ENCODE peak calls at places on chromosomes 11 and 22, in seven cellular contexts. B is body of pancreas; J is germinal center; P is GM23248; O is non-pigmented ciliary epithelial cell; F is Jurkat, Clone E6-1; A is GM20000. I is an unnamed sample.

GRCh38 chr22:17974703-17975372 is 49.5 kb downstream of the MICAL3 start:
- DNase-seq in B (no peak), O (no peak), F (no peak), P (no peak), J (no peak), A (peak; percentile 63), I (no peak)

GRCh38 chr11:8793114-8793777 is 110.7 kb downstream of the RPL27A start:
- DNase-seq in P (no peak), A (no peak), B (no peak), F (no peak), O (no peak), J (no peak), I (no peak)

GRCh38 chr11:35721576-35722341 is 59.2 kb downstream of the TRIM44 start:
- DNase-seq in F (no peak), J (peak; percentile 10), P (peak; percentile 4), O (no peak), A (peak; percentile 16), B (no peak), I (no peak)

GRCh38 chr11:44955019-44955738 is 4.5 kb upstream of the TP53I11 start:
- DNase-seq in J (no peak), F (no peak), B (peak; percentile 78), A (no peak), O (peak; percentile 44), P (peak; percentile 77), I (peak; percentile 23)

GRCh38 chr22:49197986-49198704 is 629.5 kb downstream of the BRD1 start:
- DNase-seq in A (no peak), F (no peak), B (no peak), O (no peak), J (no peak), P (no peak), I (no peak)

GRCh38 chr11:132402056-132402684 is 1031.8 kb downstream of the NTM start:
- DNase-seq in F (peak; percentile 19), O (peak; percentile 11), P (peak; percentile 73), A (peak; percentile 64), B (peak; percentile 14), J (no peak), I (no peak)

GRCh38 chr11:39806652-39807051 is 1652.8 kb downstream of the LRRC4C start:
- DNase-seq in F (no peak), A (no peak), B (no peak), P (no peak), O (no peak), J (no peak), I (no peak)

GRCh38 chr22:27401321-27401720 is 400.2 kb downstream of the MN1 start:
- DNase-seq in O (no peak), P (peak; percentile 75), A (no peak), B (no peak), J (no peak), F (no peak), I (peak; percentile 28)

GRCh38 chr11:94885581-94885980 is 87.8 kb downstream of the CWC15 start:
- DNase-seq in F (no peak), P (no peak), A (no peak), J (no peak), B (no peak), O (no peak), I (no peak)

GRCh38 chr11:120104041-120104440 is 33.9 kb downstream of the TRIM29 start:
- DNase-seq in J (no peak), A (no peak), F (no peak), P (no peak), B (no peak), O (no peak), I (no peak)

GRCh38 chr11:78344676-78345075 is 72.9 kb downstream of the GAB2 start:
- DNase-seq in A (no peak), P (no peak), B (no peak), J (no peak), O (no peak), F (no peak), I (no peak)

GRCh38 chr22:17149073-17149815 is 9.8 kb downstream of the HDHD5 start:
- DNase-seq in P (no peak), F (no peak), O (no peak), A (no peak), B (peak; percentile 20), J (no peak), I (no peak)

GRCh38 chr11:108786281-108786990 is 121.6 kb downstream of the DDX10 start:
- DNase-seq in F (no peak), A (no peak), O (no peak), B (no peak), J (no peak), P (no peak), I (no peak)

GRCh38 chr11:26849009-26849408 is 127.1 kb upstream of the SLC5A12 start:
- DNase-seq in F (no peak), B (peak; percentile 8), P (no peak), O (no peak), J (no peak), A (no peak), I (no peak)

GRCh38 chr11:111739299-111739698 is 26.9 kb downstream of the PPP2R1B start:
- DNase-seq in O (no peak), B (no peak), J (no peak), P (no peak), F (no peak), A (no peak), I (no peak)

GRCh38 chr22:41915035-41915782 is at the start of gene SHISA8:
- DNase-seq in B (peak; percentile 46), P (peak; percentile 71), F (no peak), J (peak; percentile 74), O (no peak), A (peak; percentile 88), I (no peak)

GRCh38 chr11:742156-742546 is 5.1 kb upstream of the TALDO1 start:
- DNase-seq in B (no peak), F (no peak), O (no peak), P (no peak), A (no peak), J (no peak), I (no peak)

GRCh38 chr22:37126882-37127281 is 17.4 kb upstream of the TMPRSS6 start:
- DNase-seq in J (no peak), O (no peak), P (no peak), A (no peak), B (no peak), F (no peak), I (no peak)

GRCh38 chr11:61645179-61645868 is 34.9 kb upstream of the DAGLA start:
- DNase-seq in O (no peak), J (peak; percentile 21), A (no peak), P (peak; percentile 36), B (no peak), F (no peak), I (no peak)

GRCh38 chr11:93857413-93858185 is 7.2 kb upstream of the VSTM5 start:
- DNase-seq in F (no peak), P (peak; percentile 40), J (no peak), B (no peak), O (no peak), A (no peak), I (no peak)

GRCh38 chr11:11010624-11011127 is 152.8 kb upstream of the ZBED5 start:
- DNase-seq in F (no peak), A (no peak), B (peak; percentile 14), P (peak; percentile 55), J (no peak), O (no peak), I (no peak)

GRCh38 chr11:32511926-32512325 is 71.7 kb upstream of the EIF3M start:
- DNase-seq in A (no peak), J (no peak), F (no peak), P (no peak), O (no peak), B (no peak), I (no peak)

GRCh38 chr11:43976863-43977262 is 34.4 kb downstream of the C11orf96 start:
- DNase-seq in F (no peak), J (no peak), A (no peak), O (no peak), B (no peak), P (peak; percentile 44), I (no peak)